ENCODE peak calls at places on chromosomes 16 and 17, in eight cellular contexts. One of them, this sample, is unnamed.
A peak's percentile ranks its signal among the peaks of the same experiment; 100 is the strongest.

GRCh38 chr17:27481327-27481726 is 25.1 kb downstream of the KSR1 start:
- DNase-seq in H9: no peak
- DNase-seq in transverse colon: no peak
- DNase-seq in CD8-positive, alpha-beta memory T cell: peak; percentile 31
- DNase-seq in endodermal cell: no peak
- DNase-seq in mesendoderm: no peak
- DNase-seq in heart right ventricle: no peak
- DNase-seq in colonic mucosa: no peak
- DNase-seq in this sample: no peak

GRCh38 chr17:83122834-83123233 is 43.4 kb downstream of the METRNL start:
- DNase-seq in H9: peak; percentile 36
- DNase-seq in transverse colon: peak; percentile 2
- DNase-seq in CD8-positive, alpha-beta memory T cell: no peak
- DNase-seq in endodermal cell: peak; percentile 46
- DNase-seq in mesendoderm: no peak
- DNase-seq in heart right ventricle: no peak
- DNase-seq in colonic mucosa: no peak
- DNase-seq in this sample: no peak

GRCh38 chr16:31223044-31223443 is 6.1 kb upstream of the PYDC1 start:
- DNase-seq in H9: no peak
- DNase-seq in transverse colon: no peak
- DNase-seq in CD8-positive, alpha-beta memory T cell: no peak
- DNase-seq in endodermal cell: no peak
- DNase-seq in mesendoderm: no peak
- DNase-seq in heart right ventricle: no peak
- DNase-seq in colonic mucosa: no peak
- DNase-seq in this sample: no peak

GRCh38 chr17:39674702-39675389 is 6.6 kb downstream of the PNMT start:
- DNase-seq in H9: peak; percentile 58
- DNase-seq in transverse colon: peak; percentile 70
- DNase-seq in CD8-positive, alpha-beta memory T cell: no peak
- DNase-seq in endodermal cell: peak; percentile 86
- DNase-seq in mesendoderm: no peak
- DNase-seq in heart right ventricle: peak; percentile 72
- DNase-seq in colonic mucosa: peak; percentile 82
- DNase-seq in this sample: peak; percentile 81

GRCh38 chr16:66801320-66802105 is at the start of gene TERB1:
- DNase-seq in H9: peak; percentile 47
- DNase-seq in transverse colon: no peak
- DNase-seq in CD8-positive, alpha-beta memory T cell: no peak
- DNase-seq in endodermal cell: peak; percentile 49
- DNase-seq in mesendoderm: no peak
- DNase-seq in heart right ventricle: no peak
- DNase-seq in colonic mucosa: no peak
- DNase-seq in this sample: no peak

GRCh38 chr17:80943346-80944145 is 48.1 kb upstream of the CHMP6 start:
- DNase-seq in H9: no peak
- DNase-seq in transverse colon: no peak
- DNase-seq in CD8-positive, alpha-beta memory T cell: no peak
- DNase-seq in endodermal cell: no peak
- DNase-seq in mesendoderm: no peak
- DNase-seq in heart right ventricle: no peak
- DNase-seq in colonic mucosa: no peak
- DNase-seq in this sample: no peak

GRCh38 chr17:78601577-78602190 is 24.5 kb upstream of the DNAH17 start:
- DNase-seq in H9: no peak
- DNase-seq in transverse colon: no peak
- DNase-seq in CD8-positive, alpha-beta memory T cell: no peak
- DNase-seq in endodermal cell: no peak
- DNase-seq in mesendoderm: no peak
- DNase-seq in heart right ventricle: no peak
- DNase-seq in colonic mucosa: no peak
- DNase-seq in this sample: no peak

GRCh38 chr17:77772461-77772897 is 186.0 kb upstream of the TNRC6C start:
- DNase-seq in H9: peak; percentile 96
- DNase-seq in transverse colon: peak; percentile 69
- DNase-seq in CD8-positive, alpha-beta memory T cell: peak; percentile 58
- DNase-seq in endodermal cell: peak; percentile 98
- DNase-seq in mesendoderm: peak; percentile 92
- DNase-seq in heart right ventricle: peak; percentile 73
- DNase-seq in colonic mucosa: peak; percentile 65
- DNase-seq in this sample: peak; percentile 76

GRCh38 chr16:11431915-11432465 is 86.7 kb downstream of the RMI2 start:
- DNase-seq in H9: no peak
- DNase-seq in transverse colon: no peak
- DNase-seq in CD8-positive, alpha-beta memory T cell: no peak
- DNase-seq in endodermal cell: no peak
- DNase-seq in mesendoderm: peak; percentile 16
- DNase-seq in heart right ventricle: no peak
- DNase-seq in colonic mucosa: no peak
- DNase-seq in this sample: peak; percentile 27

GRCh38 chr17:53719229-53719628 is 103.5 kb upstream of the KIF2B start:
- DNase-seq in H9: no peak
- DNase-seq in transverse colon: no peak
- DNase-seq in CD8-positive, alpha-beta memory T cell: no peak
- DNase-seq in endodermal cell: no peak
- DNase-seq in mesendoderm: no peak
- DNase-seq in heart right ventricle: no peak
- DNase-seq in colonic mucosa: no peak
- DNase-seq in this sample: no peak

GRCh38 chr16:62755938-62756337 is 719.7 kb upstream of the CDH8 start:
- DNase-seq in H9: no peak
- DNase-seq in transverse colon: no peak
- DNase-seq in CD8-positive, alpha-beta memory T cell: no peak
- DNase-seq in endodermal cell: no peak
- DNase-seq in mesendoderm: no peak
- DNase-seq in heart right ventricle: no peak
- DNase-seq in colonic mucosa: no peak
- DNase-seq in this sample: no peak

GRCh38 chr17:4527552-4527951 is 27.6 kb downstream of the MYBBP1A start:
- DNase-seq in H9: no peak
- DNase-seq in transverse colon: no peak
- DNase-seq in CD8-positive, alpha-beta memory T cell: no peak
- DNase-seq in endodermal cell: peak; percentile 76
- DNase-seq in mesendoderm: peak; percentile 76
- DNase-seq in heart right ventricle: no peak
- DNase-seq in colonic mucosa: no peak
- DNase-seq in this sample: no peak

GRCh38 chr16:8632675-8633182 is 11.2 kb downstream of the METTL22 start:
- DNase-seq in H9: no peak
- DNase-seq in transverse colon: peak; percentile 15
- DNase-seq in CD8-positive, alpha-beta memory T cell: no peak
- DNase-seq in endodermal cell: no peak
- DNase-seq in mesendoderm: no peak
- DNase-seq in heart right ventricle: peak; percentile 34
- DNase-seq in colonic mucosa: peak; percentile 19
- DNase-seq in this sample: no peak

GRCh38 chr16:4009177-4009576 is 107.1 kb downstream of the ADCY9 start:
- DNase-seq in H9: no peak
- DNase-seq in transverse colon: no peak
- DNase-seq in CD8-positive, alpha-beta memory T cell: no peak
- DNase-seq in endodermal cell: no peak
- DNase-seq in mesendoderm: no peak
- DNase-seq in heart right ventricle: no peak
- DNase-seq in colonic mucosa: no peak
- DNase-seq in this sample: no peak

GRCh38 chr16:48608452-48608851 is 1.5 kb downstream of the N4BP1 start:
- DNase-seq in H9: no peak
- DNase-seq in transverse colon: no peak
- DNase-seq in CD8-positive, alpha-beta memory T cell: no peak
- DNase-seq in endodermal cell: no peak
- DNase-seq in mesendoderm: peak; percentile 70
- DNase-seq in heart right ventricle: no peak
- DNase-seq in colonic mucosa: no peak
- DNase-seq in this sample: no peak

GRCh38 chr17:41810659-41811548 is 845 bp downstream of the P3H4 start:
- DNase-seq in H9: peak; percentile 49
- DNase-seq in transverse colon: peak; percentile 23
- DNase-seq in CD8-positive, alpha-beta memory T cell: no peak
- DNase-seq in endodermal cell: peak; percentile 85
- DNase-seq in mesendoderm: peak; percentile 45
- DNase-seq in heart right ventricle: no peak
- DNase-seq in colonic mucosa: no peak
- DNase-seq in this sample: peak; percentile 19

DNA sequence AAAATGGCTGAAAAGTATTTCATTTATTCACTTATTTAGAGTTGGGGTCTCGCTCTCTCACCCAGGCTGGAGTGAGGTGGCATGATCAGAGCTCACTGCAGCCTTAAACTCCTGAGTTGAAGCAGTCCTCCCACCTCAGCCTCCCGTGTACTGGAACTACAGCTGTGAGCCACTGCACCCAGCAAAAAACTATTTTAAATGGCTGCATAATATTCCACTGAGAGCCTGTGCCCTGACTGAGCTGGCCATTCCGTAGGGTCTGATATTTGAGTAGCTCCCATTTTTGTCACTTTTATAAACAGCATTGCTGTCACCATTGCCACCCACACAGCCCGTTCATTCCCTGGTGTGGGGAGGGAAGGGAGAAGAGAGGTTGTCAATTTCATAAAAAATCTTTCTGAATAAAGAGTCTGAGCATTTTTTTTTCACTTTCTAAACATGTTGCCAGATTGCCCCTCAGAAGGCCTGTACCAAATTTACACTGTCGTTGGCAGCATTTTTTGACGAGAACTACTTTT is 7.0 kb upstream of the KIFC3 start:
- DNase-seq in H9: no peak
- DNase-seq in transverse colon: no peak
- DNase-seq in CD8-positive, alpha-beta memory T cell: no peak
- DNase-seq in endodermal cell: no peak
- DNase-seq in mesendoderm: no peak
- DNase-seq in heart right ventricle: no peak
- DNase-seq in colonic mucosa: no peak
- DNase-seq in this sample: no peak
- H3K4me1 ChIP-seq in H9: peaks cover 4% of the 10 kb centered on the region
- H3K4me1 ChIP-seq in transverse colon: peaks cover 33% of the 10 kb centered on the region
- H3K4me1 ChIP-seq in CD8-positive, alpha-beta memory T cell: peaks cover 33% of the 10 kb centered on the region
- H3K4me1 ChIP-seq in endodermal cell: peaks cover 13% of the 10 kb centered on the region
- H3K4me1 ChIP-seq in mesendoderm: peaks cover 19% of the 10 kb centered on the region
- H3K4me1 ChIP-seq in heart right ventricle: peaks cover 45% of the 10 kb centered on the region
- H3K4me1 ChIP-seq in colonic mucosa: peaks cover 17% of the 10 kb centered on the region
- H3K4me1 ChIP-seq in this sample: peaks cover 3% of the 10 kb centered on the region

GRCh38 chr16:58128181-58128631 is 975 bp downstream of the CFAP20 start:
- DNase-seq in H9: no peak
- DNase-seq in transverse colon: no peak
- DNase-seq in CD8-positive, alpha-beta memory T cell: no peak
- DNase-seq in endodermal cell: no peak
- DNase-seq in mesendoderm: no peak
- DNase-seq in heart right ventricle: no peak
- DNase-seq in colonic mucosa: peak; percentile 38
- DNase-seq in this sample: no peak
- H3K27ac ChIP-seq in H9: no peak overlapping the region
- H3K27ac ChIP-seq in transverse colon: peak overlapping the region; percentile 93
- H3K27ac ChIP-seq in CD8-positive, alpha-beta memory T cell: peak overlapping the region; percentile 92
- H3K27ac ChIP-seq in endodermal cell: peak overlapping the region; percentile 44
- H3K27ac ChIP-seq in mesendoderm: no peak overlapping the region
- H3K27ac ChIP-seq in heart right ventricle: peak overlapping the region; percentile 91
- H3K27ac ChIP-seq in colonic mucosa: peak overlapping the region; percentile 65
- H3K27ac ChIP-seq in this sample: peak overlapping the region; percentile 85

DNA sequence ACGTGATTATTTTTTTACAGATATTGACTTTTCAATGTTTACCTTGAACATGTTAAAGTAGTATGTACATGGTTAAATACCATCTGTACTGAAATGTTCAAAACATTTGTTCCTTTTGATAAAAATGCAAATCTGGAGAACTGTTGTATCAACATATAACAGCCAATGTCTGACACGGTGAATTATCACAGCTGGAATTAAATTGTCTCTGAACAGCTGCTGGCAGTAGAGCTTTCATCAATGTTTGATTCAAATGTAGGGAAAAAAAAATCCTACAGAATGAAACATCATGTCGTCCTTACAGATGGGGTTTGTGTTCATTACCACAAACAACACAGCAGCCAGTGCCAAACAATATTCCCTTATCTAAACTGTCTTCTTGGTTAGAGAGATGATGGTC is 79.9 kb downstream of the TOX3 start:
- DNase-seq in H9: no peak
- DNase-seq in transverse colon: no peak
- DNase-seq in CD8-positive, alpha-beta memory T cell: no peak
- DNase-seq in endodermal cell: no peak
- DNase-seq in mesendoderm: no peak
- DNase-seq in heart right ventricle: no peak
- DNase-seq in colonic mucosa: no peak
- DNase-seq in this sample: no peak
- H3K4me1 ChIP-seq in H9: peaks cover 3% of the 10 kb centered on the region
- H3K4me1 ChIP-seq in transverse colon: peaks cover 13% of the 10 kb centered on the region
- H3K4me1 ChIP-seq in CD8-positive, alpha-beta memory T cell: no peaks in the 10 kb centered on the region
- H3K4me1 ChIP-seq in endodermal cell: no peaks in the 10 kb centered on the region
- H3K4me1 ChIP-seq in mesendoderm: no peaks in the 10 kb centered on the region
- H3K4me1 ChIP-seq in heart right ventricle: no peaks in the 10 kb centered on the region
- H3K4me1 ChIP-seq in colonic mucosa: peaks cover 3% of the 10 kb centered on the region
- H3K4me1 ChIP-seq in this sample: no peaks in the 10 kb centered on the region

GRCh38 chr16:53132406-53132805 is 77.6 kb downstream of the CHD9 start:
- DNase-seq in H9: no peak
- DNase-seq in transverse colon: no peak
- DNase-seq in CD8-positive, alpha-beta memory T cell: no peak
- DNase-seq in endodermal cell: no peak
- DNase-seq in mesendoderm: no peak
- DNase-seq in heart right ventricle: no peak
- DNase-seq in colonic mucosa: no peak
- DNase-seq in this sample: peak; percentile 30
- H3K27ac ChIP-seq in H9: no peak overlapping the region
- H3K27ac ChIP-seq in transverse colon: peak overlapping the region; percentile 98
- H3K27ac ChIP-seq in CD8-positive, alpha-beta memory T cell: peak overlapping the region; percentile 28
- H3K27ac ChIP-seq in endodermal cell: no peak overlapping the region
- H3K27ac ChIP-seq in mesendoderm: no peak overlapping the region
- H3K27ac ChIP-seq in heart right ventricle: no peak overlapping the region
- H3K27ac ChIP-seq in colonic mucosa: no peak overlapping the region
- H3K27ac ChIP-seq in this sample: no peak overlapping the region